ENCODE peak calls at places on chromosome 1, in six cellular contexts. One of them, this sample, is unnamed.

GRCh38 chr1:223654083-223654482 is 11.4 kb downstream of the CAPN8 start:
- DNase-seq in BJ: no peak
- DNase-seq in fibroblast of lung: no peak
- DNase-seq in lower lobe of right lung: no peak
- DNase-seq in left ventricle myocardium inferior: no peak
- DNase-seq in psoas muscle: no peak
- DNase-seq in this sample: no peak

GRCh38 chr1:42259059-42259738 is 75.8 kb downstream of the FOXJ3 start:
- DNase-seq in BJ: no peak
- DNase-seq in fibroblast of lung: peak
- DNase-seq in lower lobe of right lung: no peak
- DNase-seq in left ventricle myocardium inferior: no peak
- DNase-seq in psoas muscle: no peak
- DNase-seq in this sample: peak

GRCh38 chr1:15758537-15758936 is at the start of gene FBLIM1:
- DNase-seq in BJ: no peak
- DNase-seq in fibroblast of lung: no peak
- DNase-seq in lower lobe of right lung: no peak
- DNase-seq in left ventricle myocardium inferior: no peak
- DNase-seq in psoas muscle: no peak
- DNase-seq in this sample: no peak

GRCh38 chr1:227315500-227316346 is 2.6 kb downstream of the CDC42BPA start:
- DNase-seq in BJ: peak
- DNase-seq in fibroblast of lung: peak
- DNase-seq in lower lobe of right lung: no peak
- DNase-seq in left ventricle myocardium inferior: no peak
- DNase-seq in psoas muscle: peak
- DNase-seq in this sample: no peak

GRCh38 chr1:226649780-226650179 is 89.3 kb downstream of the ITPKB start:
- DNase-seq in BJ: no peak
- DNase-seq in fibroblast of lung: peak
- DNase-seq in lower lobe of right lung: peak
- DNase-seq in left ventricle myocardium inferior: peak
- DNase-seq in psoas muscle: peak
- DNase-seq in this sample: no peak

GRCh38 chr1:94725566-94725965 is 94.6 kb upstream of the SLC44A3 start:
- DNase-seq in BJ: no peak
- DNase-seq in fibroblast of lung: no peak
- DNase-seq in lower lobe of right lung: no peak
- DNase-seq in left ventricle myocardium inferior: no peak
- DNase-seq in psoas muscle: no peak
- DNase-seq in this sample: no peak

GRCh38 chr1:85365851-85366250 is 89.4 kb upstream of the BCL10 start:
- DNase-seq in BJ: no peak
- DNase-seq in fibroblast of lung: no peak
- DNase-seq in lower lobe of right lung: no peak
- DNase-seq in left ventricle myocardium inferior: no peak
- DNase-seq in psoas muscle: no peak
- DNase-seq in this sample: no peak

GRCh38 chr1:203322480-203323179 is 17.3 kb downstream of the BTG2 start:
- DNase-seq in BJ: no peak
- DNase-seq in fibroblast of lung: no peak
- DNase-seq in lower lobe of right lung: no peak
- DNase-seq in left ventricle myocardium inferior: peak
- DNase-seq in psoas muscle: no peak
- DNase-seq in this sample: no peak

GRCh38 chr1:216221260-216221700 is 202.0 kb downstream of the USH2A start:
- DNase-seq in BJ: peak
- DNase-seq in fibroblast of lung: peak
- DNase-seq in lower lobe of right lung: no peak
- DNase-seq in left ventricle myocardium inferior: no peak
- DNase-seq in psoas muscle: no peak
- DNase-seq in this sample: peak

GRCh38 chr1:165162671-165163241 is 193.8 kb downstream of the LMX1A start:
- DNase-seq in BJ: no peak
- DNase-seq in fibroblast of lung: no peak
- DNase-seq in lower lobe of right lung: no peak
- DNase-seq in left ventricle myocardium inferior: no peak
- DNase-seq in psoas muscle: no peak
- DNase-seq in this sample: no peak

GRCh38 chr1:68111804-68112436 is 61.5 kb upstream of the DIRAS3 start:
- DNase-seq in BJ: peak
- DNase-seq in fibroblast of lung: peak
- DNase-seq in lower lobe of right lung: peak
- DNase-seq in left ventricle myocardium inferior: peak
- DNase-seq in psoas muscle: peak
- DNase-seq in this sample: peak

GRCh38 chr1:70745199-70745598 is 302.4 kb downstream of the PTGER3 start:
- DNase-seq in BJ: no peak
- DNase-seq in fibroblast of lung: no peak
- DNase-seq in lower lobe of right lung: no peak
- DNase-seq in left ventricle myocardium inferior: no peak
- DNase-seq in psoas muscle: no peak
- DNase-seq in this sample: no peak

GRCh38 chr1:234132799-234133198 is 228.3 kb downstream of the SLC35F3 start:
- DNase-seq in BJ: no peak
- DNase-seq in fibroblast of lung: no peak
- DNase-seq in lower lobe of right lung: no peak
- DNase-seq in left ventricle myocardium inferior: no peak
- DNase-seq in psoas muscle: no peak
- DNase-seq in this sample: no peak

GRCh38 chr1:175742790-175743459 is 470 bp downstream of the TNR start:
- DNase-seq in BJ: no peak
- DNase-seq in fibroblast of lung: peak
- DNase-seq in lower lobe of right lung: no peak
- DNase-seq in left ventricle myocardium inferior: no peak
- DNase-seq in psoas muscle: no peak
- DNase-seq in this sample: no peak

GRCh38 chr1:202892501-202892900 is 3.6 kb upstream of the RABIF start:
- DNase-seq in BJ: no peak
- DNase-seq in fibroblast of lung: no peak
- DNase-seq in lower lobe of right lung: no peak
- DNase-seq in left ventricle myocardium inferior: no peak
- DNase-seq in psoas muscle: no peak
- DNase-seq in this sample: no peak

GRCh38 chr1:190169311-190170067 is 308.2 kb downstream of the BRINP3 start:
- DNase-seq in BJ: no peak
- DNase-seq in fibroblast of lung: peak
- DNase-seq in lower lobe of right lung: no peak
- DNase-seq in left ventricle myocardium inferior: no peak
- DNase-seq in psoas muscle: no peak
- DNase-seq in this sample: no peak

GRCh38 chr1:177053648-177054047 is 110.9 kb downstream of the ASTN1 start:
- DNase-seq in BJ: no peak
- DNase-seq in fibroblast of lung: no peak
- DNase-seq in lower lobe of right lung: no peak
- DNase-seq in left ventricle myocardium inferior: no peak
- DNase-seq in psoas muscle: no peak
- DNase-seq in this sample: no peak

GRCh38 chr1:241423541-241424479 is 66.8 kb upstream of the RGS7 start:
- DNase-seq in BJ: peak
- DNase-seq in fibroblast of lung: peak
- DNase-seq in lower lobe of right lung: no peak
- DNase-seq in left ventricle myocardium inferior: no peak
- DNase-seq in psoas muscle: no peak
- DNase-seq in this sample: no peak

DNA sequence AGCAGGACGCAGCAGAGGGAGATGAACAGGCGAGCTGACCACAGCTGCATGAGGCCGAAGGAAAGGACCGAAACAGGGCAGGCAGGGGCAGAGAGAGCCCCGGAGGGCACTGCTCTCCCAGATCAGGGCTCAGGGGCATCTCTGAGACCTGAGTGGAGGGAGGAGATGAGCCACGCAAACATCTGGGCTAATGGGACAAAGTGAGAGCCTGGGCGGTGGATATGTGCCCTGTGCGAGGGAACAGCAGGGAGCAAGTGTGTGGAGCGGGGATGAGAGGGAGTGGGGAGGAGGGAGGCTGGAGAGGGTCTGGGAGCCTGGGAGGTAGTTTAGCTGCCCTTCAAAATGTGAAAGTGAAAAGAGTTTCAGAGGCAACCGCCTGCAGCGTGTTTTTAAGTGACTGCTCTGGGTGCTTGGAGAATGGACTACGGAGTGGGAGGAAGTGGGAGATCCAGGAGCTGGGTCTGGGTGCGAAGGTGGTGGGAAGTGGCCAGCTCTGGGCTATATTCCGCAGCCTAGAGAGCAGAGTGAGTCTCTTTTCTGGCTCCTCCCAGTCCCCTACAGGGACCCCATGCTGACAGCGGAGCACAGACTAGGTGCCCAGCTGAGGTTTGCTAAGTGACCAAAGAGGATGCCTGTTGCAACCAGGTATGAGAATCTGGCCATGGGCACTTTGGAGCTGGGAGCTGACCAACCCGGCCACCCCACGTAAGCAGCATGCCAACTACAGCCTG is 114.6 kb upstream of the IFFO2 start:
- DNase-seq in BJ: no peak
- DNase-seq in fibroblast of lung: no peak
- DNase-seq in lower lobe of right lung: no peak
- DNase-seq in left ventricle myocardium inferior: no peak
- DNase-seq in psoas muscle: no peak
- DNase-seq in this sample: no peak
- H3K4me3 ChIP-seq in BJ: no peak
- H3K4me3 ChIP-seq in fibroblast of lung: no peak
- H3K4me3 ChIP-seq in lower lobe of right lung: no peak
- H3K4me3 ChIP-seq in left ventricle myocardium inferior: no peak
- H3K4me3 ChIP-seq in psoas muscle: no peak
- H3K4me3 ChIP-seq in this sample: no peak

GRCh38 chr1:244369256-244370057 is 82.3 kb downstream of the ADSS2 start:
- DNase-seq in BJ: no peak
- DNase-seq in fibroblast of lung: no peak
- DNase-seq in lower lobe of right lung: no peak
- DNase-seq in left ventricle myocardium inferior: no peak
- DNase-seq in psoas muscle: no peak
- DNase-seq in this sample: no peak
- TF ChIP-seq CTCF in BJ: no peak
- TF ChIP-seq CTCF in fibroblast of lung: no peak
- TF ChIP-seq CTCF in lower lobe of right lung: no peak
- TF ChIP-seq CTCF in left ventricle myocardium inferior: no peak
- TF ChIP-seq CTCF in psoas muscle: no peak
- TF ChIP-seq CTCF in this sample: no peak

DNA sequence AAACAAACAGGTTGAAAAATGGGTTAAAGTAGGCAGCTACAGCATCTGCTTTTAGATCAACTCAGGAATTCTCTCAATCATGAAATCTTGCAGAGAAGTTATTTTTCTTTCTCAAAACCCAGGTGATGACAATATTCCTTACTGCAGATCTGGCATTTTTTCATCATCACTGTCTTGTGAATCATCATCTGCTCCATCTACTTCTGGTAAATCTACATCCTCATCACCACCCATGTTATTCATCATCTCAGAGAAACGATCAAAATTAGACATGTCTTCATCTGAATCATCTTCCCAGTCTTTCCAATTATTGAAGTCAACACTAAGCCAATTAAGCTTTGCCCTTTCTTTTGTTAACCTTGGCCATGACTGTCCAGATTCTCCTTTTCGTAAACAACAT is 21.8 kb downstream of the GBP2 start:
- DNase-seq in BJ: no peak
- DNase-seq in fibroblast of lung: no peak
- DNase-seq in lower lobe of right lung: no peak
- DNase-seq in left ventricle myocardium inferior: no peak
- DNase-seq in psoas muscle: no peak
- DNase-seq in this sample: no peak
- H3K4me3 ChIP-seq in BJ: no peak
- H3K4me3 ChIP-seq in fibroblast of lung: no peak
- H3K4me3 ChIP-seq in lower lobe of right lung: no peak
- H3K4me3 ChIP-seq in left ventricle myocardium inferior: no peak
- H3K4me3 ChIP-seq in psoas muscle: no peak
- H3K4me3 ChIP-seq in this sample: no peak

GRCh38 chr1:43367904-43368645 is at the start of gene ELOVL1:
- DNase-seq in BJ: peak
- DNase-seq in fibroblast of lung: peak
- DNase-seq in lower lobe of right lung: peak
- DNase-seq in left ventricle myocardium inferior: peak
- DNase-seq in psoas muscle: peak
- DNase-seq in this sample: peak
- TF ChIP-seq CTCF in BJ: peak
- TF ChIP-seq CTCF in fibroblast of lung: peak
- TF ChIP-seq CTCF in lower lobe of right lung: no peak
- TF ChIP-seq CTCF in left ventricle myocardium inferior: peak
- TF ChIP-seq CTCF in psoas muscle: peak
- TF ChIP-seq CTCF in this sample: peak

GRCh38 chr1:246709845-246710244 is 14.4 kb upstream of the SCCPDH start:
- DNase-seq in BJ: no peak
- DNase-seq in fibroblast of lung: no peak
- DNase-seq in lower lobe of right lung: no peak
- DNase-seq in left ventricle myocardium inferior: no peak
- DNase-seq in psoas muscle: no peak
- DNase-seq in this sample: no peak
- H3K4me3 ChIP-seq in BJ: no peak
- H3K4me3 ChIP-seq in fibroblast of lung: no peak
- H3K4me3 ChIP-seq in lower lobe of right lung: no peak
- H3K4me3 ChIP-seq in left ventricle myocardium inferior: no peak
- H3K4me3 ChIP-seq in psoas muscle: no peak
- H3K4me3 ChIP-seq in this sample: no peak

GRCh38 chr1:111629190-111629954 is 9.8 kb downstream of the RAP1A start:
- DNase-seq in BJ: no peak
- DNase-seq in fibroblast of lung: no peak
- DNase-seq in lower lobe of right lung: no peak
- DNase-seq in left ventricle myocardium inferior: no peak
- DNase-seq in psoas muscle: no peak
- DNase-seq in this sample: no peak
- TF ChIP-seq CTCF in BJ: no peak
- TF ChIP-seq CTCF in fibroblast of lung: no peak
- TF ChIP-seq CTCF in lower lobe of right lung: no peak
- TF ChIP-seq CTCF in left ventricle myocardium inferior: no peak
- TF ChIP-seq CTCF in psoas muscle: no peak
- TF ChIP-seq CTCF in this sample: no peak

DNA sequence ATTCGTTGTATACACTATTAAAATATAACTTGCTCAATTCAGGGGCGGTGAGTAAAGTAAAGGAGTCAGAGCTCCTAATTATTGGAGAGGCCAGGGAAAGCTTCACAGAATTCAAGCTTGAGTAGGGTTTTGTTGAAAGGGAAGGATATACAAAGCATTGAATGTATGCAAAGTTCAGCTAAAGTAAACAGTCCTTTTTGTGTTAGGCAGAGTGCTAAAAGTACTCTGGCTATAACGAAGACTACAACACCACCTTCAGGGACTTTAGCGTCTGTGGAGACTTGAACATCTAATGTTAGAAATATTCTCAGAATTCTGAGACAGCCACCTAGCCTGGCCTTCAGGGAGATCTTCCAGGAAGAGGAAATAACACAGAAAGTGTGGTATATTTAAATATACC is 1.1 kb downstream of the FALEC start:
- DNase-seq in BJ: no peak
- DNase-seq in fibroblast of lung: no peak
- DNase-seq in lower lobe of right lung: no peak
- DNase-seq in left ventricle myocardium inferior: no peak
- DNase-seq in psoas muscle: no peak
- DNase-seq in this sample: no peak
- H3K4me3 ChIP-seq in BJ: no peak
- H3K4me3 ChIP-seq in fibroblast of lung: peak
- H3K4me3 ChIP-seq in lower lobe of right lung: peak
- H3K4me3 ChIP-seq in left ventricle myocardium inferior: peak
- H3K4me3 ChIP-seq in psoas muscle: peak
- H3K4me3 ChIP-seq in this sample: no peak

GRCh38 chr1:169368406-169368769 is 393 bp downstream of the BLZF1 start:
- DNase-seq in BJ: no peak
- DNase-seq in fibroblast of lung: no peak
- DNase-seq in lower lobe of right lung: no peak
- DNase-seq in left ventricle myocardium inferior: no peak
- DNase-seq in psoas muscle: no peak
- DNase-seq in this sample: no peak
- TF ChIP-seq CTCF in BJ: no peak
- TF ChIP-seq CTCF in fibroblast of lung: no peak
- TF ChIP-seq CTCF in lower lobe of right lung: no peak
- TF ChIP-seq CTCF in left ventricle myocardium inferior: no peak
- TF ChIP-seq CTCF in psoas muscle: no peak
- TF ChIP-seq CTCF in this sample: no peak

GRCh38 chr1:24535021-24535424 is 20.9 kb upstream of the NCMAP start:
- DNase-seq in BJ: no peak
- DNase-seq in fibroblast of lung: no peak
- DNase-seq in lower lobe of right lung: no peak
- DNase-seq in left ventricle myocardium inferior: no peak
- DNase-seq in psoas muscle: no peak
- DNase-seq in this sample: no peak
- H3K4me3 ChIP-seq in BJ: no peak
- H3K4me3 ChIP-seq in fibroblast of lung: no peak
- H3K4me3 ChIP-seq in lower lobe of right lung: peak
- H3K4me3 ChIP-seq in left ventricle myocardium inferior: no peak
- H3K4me3 ChIP-seq in psoas muscle: peak
- H3K4me3 ChIP-seq in this sample: no peak